ENCODE peak calls at places on chromosomes 3 and 15, in nine cellular contexts. One of them, this sample, is unnamed.
A peak's percentile ranks its signal among the peaks of the same experiment; 100 is the strongest.

GRCh38 chr15:80911821-80912220 is 77.8 kb downstream of the MESD start:
- DNase-seq in tibial artery: no peak
- DNase-seq in CD4-positive, alpha-beta T cell: no peak
- DNase-seq in endodermal cell: no peak
- DNase-seq in CD8-positive, alpha-beta T cell: no peak
- DNase-seq in spleen: no peak
- DNase-seq in A549: no peak
- DNase-seq in cardiac muscle cell: no peak
- DNase-seq in ovary: no peak
- DNase-seq in this sample: no peak

GRCh38 chr15:90675464-90675863 is 41.7 kb upstream of the BLM start:
- DNase-seq in tibial artery: no peak
- DNase-seq in CD4-positive, alpha-beta T cell: no peak
- DNase-seq in endodermal cell: no peak
- DNase-seq in CD8-positive, alpha-beta T cell: no peak
- DNase-seq in spleen: no peak
- DNase-seq in A549: no peak
- DNase-seq in cardiac muscle cell: no peak
- DNase-seq in ovary: no peak
- DNase-seq in this sample: no peak

GRCh38 chr3:73150369-73150768 is 88.9 kb downstream of the EBLN2 start:
- DNase-seq in tibial artery: no peak
- DNase-seq in CD4-positive, alpha-beta T cell: no peak
- DNase-seq in endodermal cell: no peak
- DNase-seq in CD8-positive, alpha-beta T cell: no peak
- DNase-seq in spleen: no peak
- DNase-seq in A549: no peak
- DNase-seq in cardiac muscle cell: no peak
- DNase-seq in ovary: no peak
- DNase-seq in this sample: no peak

GRCh38 chr3:177281292-177281942 is 84.1 kb upstream of the TBL1XR1 start:
- DNase-seq in tibial artery: no peak
- DNase-seq in CD4-positive, alpha-beta T cell: no peak
- DNase-seq in endodermal cell: peak; percentile 59
- DNase-seq in CD8-positive, alpha-beta T cell: no peak
- DNase-seq in spleen: peak; percentile 75
- DNase-seq in A549: no peak
- DNase-seq in cardiac muscle cell: no peak
- DNase-seq in ovary: no peak
- DNase-seq in this sample: no peak

GRCh38 chr15:100860829-100861510 is 18.7 kb upstream of the ALDH1A3 start:
- DNase-seq in tibial artery: no peak
- DNase-seq in CD4-positive, alpha-beta T cell: no peak
- DNase-seq in endodermal cell: no peak
- DNase-seq in CD8-positive, alpha-beta T cell: no peak
- DNase-seq in spleen: no peak
- DNase-seq in A549: no peak
- DNase-seq in cardiac muscle cell: no peak
- DNase-seq in ovary: no peak
- DNase-seq in this sample: no peak

GRCh38 chr15:75049392-75049791 is 26.0 kb downstream of the PPCDC start:
- DNase-seq in tibial artery: peak; percentile 69
- DNase-seq in CD4-positive, alpha-beta T cell: no peak
- DNase-seq in endodermal cell: no peak
- DNase-seq in CD8-positive, alpha-beta T cell: no peak
- DNase-seq in spleen: no peak
- DNase-seq in A549: no peak
- DNase-seq in cardiac muscle cell: no peak
- DNase-seq in ovary: peak; percentile 88
- DNase-seq in this sample: peak; percentile 86

GRCh38 chr3:120147072-120147871 is 53.0 kb upstream of the GSK3B start:
- DNase-seq in tibial artery: no peak
- DNase-seq in CD4-positive, alpha-beta T cell: peak; percentile 46
- DNase-seq in endodermal cell: peak; percentile 56
- DNase-seq in CD8-positive, alpha-beta T cell: peak; percentile 69
- DNase-seq in spleen: no peak
- DNase-seq in A549: peak; percentile 32
- DNase-seq in cardiac muscle cell: no peak
- DNase-seq in ovary: no peak
- DNase-seq in this sample: no peak

GRCh38 chr3:139937674-139938279 is 2.8 kb downstream of the CLSTN2 start:
- DNase-seq in tibial artery: peak; percentile 54
- DNase-seq in CD4-positive, alpha-beta T cell: no peak
- DNase-seq in endodermal cell: peak; percentile 74
- DNase-seq in CD8-positive, alpha-beta T cell: no peak
- DNase-seq in spleen: no peak
- DNase-seq in A549: peak; percentile 15
- DNase-seq in cardiac muscle cell: peak; percentile 47
- DNase-seq in ovary: peak; percentile 68
- DNase-seq in this sample: peak; percentile 28

GRCh38 chr15:36959746-36960145 is 140.6 kb downstream of the MEIS2 start:
- DNase-seq in tibial artery: no peak
- DNase-seq in CD4-positive, alpha-beta T cell: no peak
- DNase-seq in endodermal cell: no peak
- DNase-seq in CD8-positive, alpha-beta T cell: no peak
- DNase-seq in spleen: no peak
- DNase-seq in A549: no peak
- DNase-seq in cardiac muscle cell: no peak
- DNase-seq in ovary: no peak
- DNase-seq in this sample: no peak

GRCh38 chr3:61947456-61947855 is 386.1 kb downstream of the PTPRG start:
- DNase-seq in tibial artery: peak; percentile 32
- DNase-seq in CD4-positive, alpha-beta T cell: no peak
- DNase-seq in endodermal cell: no peak
- DNase-seq in CD8-positive, alpha-beta T cell: no peak
- DNase-seq in spleen: no peak
- DNase-seq in A549: no peak
- DNase-seq in cardiac muscle cell: no peak
- DNase-seq in ovary: no peak
- DNase-seq in this sample: no peak

GRCh38 chr15:55279746-55280351 is 9.8 kb downstream of the RAB27A start:
- DNase-seq in tibial artery: no peak
- DNase-seq in CD4-positive, alpha-beta T cell: peak; percentile 45
- DNase-seq in endodermal cell: no peak
- DNase-seq in CD8-positive, alpha-beta T cell: peak; percentile 68
- DNase-seq in spleen: no peak
- DNase-seq in A549: peak; percentile 66
- DNase-seq in cardiac muscle cell: no peak
- DNase-seq in ovary: no peak
- DNase-seq in this sample: peak; percentile 41

GRCh38 chr15:101458908-101459578 is 30.5 kb downstream of the PCSK6 start:
- DNase-seq in tibial artery: no peak
- DNase-seq in CD4-positive, alpha-beta T cell: no peak
- DNase-seq in endodermal cell: peak; percentile 41
- DNase-seq in CD8-positive, alpha-beta T cell: no peak
- DNase-seq in spleen: peak; percentile 73
- DNase-seq in A549: no peak
- DNase-seq in cardiac muscle cell: no peak
- DNase-seq in ovary: no peak
- DNase-seq in this sample: no peak

GRCh38 chr3:113695818-113696645 is at the start of gene USF3:
- DNase-seq in tibial artery: peak; percentile 59
- DNase-seq in CD4-positive, alpha-beta T cell: peak; percentile 84
- DNase-seq in endodermal cell: peak; percentile 89
- DNase-seq in CD8-positive, alpha-beta T cell: peak; percentile 89
- DNase-seq in spleen: peak; percentile 97
- DNase-seq in A549: peak; percentile 61
- DNase-seq in cardiac muscle cell: peak; percentile 77
- DNase-seq in ovary: peak; percentile 84
- DNase-seq in this sample: peak; percentile 78

GRCh38 chr3:113697192-113698090 is 999 bp upstream of the USF3 start:
- DNase-seq in tibial artery: no peak
- DNase-seq in CD4-positive, alpha-beta T cell: peak; percentile 14
- DNase-seq in endodermal cell: peak; percentile 63
- DNase-seq in CD8-positive, alpha-beta T cell: peak; percentile 56
- DNase-seq in spleen: peak; percentile 78
- DNase-seq in A549: no peak
- DNase-seq in cardiac muscle cell: peak; percentile 53
- DNase-seq in ovary: peak; percentile 40
- DNase-seq in this sample: no peak

GRCh38 chr3:113696658-113697191 is 283 bp upstream of the USF3 start:
- DNase-seq in tibial artery: peak; percentile 100
- DNase-seq in CD4-positive, alpha-beta T cell: peak; percentile 98
- DNase-seq in endodermal cell: peak; percentile 100
- DNase-seq in CD8-positive, alpha-beta T cell: peak; percentile 99
- DNase-seq in spleen: peak; percentile 99
- DNase-seq in A549: peak; percentile 99
- DNase-seq in cardiac muscle cell: peak; percentile 99
- DNase-seq in ovary: peak; percentile 99
- DNase-seq in this sample: peak; percentile 99

GRCh38 chr3:113698213-113698742 is 1.8 kb upstream of the USF3 start:
- DNase-seq in tibial artery: no peak
- DNase-seq in CD4-positive, alpha-beta T cell: no peak
- DNase-seq in endodermal cell: no peak
- DNase-seq in CD8-positive, alpha-beta T cell: no peak
- DNase-seq in spleen: no peak
- DNase-seq in A549: no peak
- DNase-seq in cardiac muscle cell: no peak
- DNase-seq in ovary: no peak
- DNase-seq in this sample: no peak

DNA sequence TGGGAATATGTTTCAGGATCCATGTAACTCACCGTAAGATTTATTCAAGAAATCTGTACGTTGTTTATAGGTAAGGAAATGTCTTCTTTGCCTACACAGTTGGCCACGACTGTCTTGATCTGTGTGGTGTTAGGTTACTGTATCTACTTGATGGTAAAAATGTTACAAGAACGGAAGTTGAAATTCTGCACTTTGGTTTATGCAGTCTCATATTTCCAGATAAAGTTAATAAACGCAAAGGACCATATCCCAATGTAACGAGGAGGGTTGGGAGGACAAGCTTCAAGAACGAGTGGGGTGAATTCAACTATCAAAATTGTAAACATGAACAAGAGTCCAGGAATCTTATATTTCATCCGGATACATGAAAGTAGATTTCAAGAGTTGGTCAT is 1.0 kb downstream of the USF3 start:
- DNase-seq in tibial artery: no peak
- DNase-seq in CD4-positive, alpha-beta T cell: no peak
- DNase-seq in endodermal cell: no peak
- DNase-seq in CD8-positive, alpha-beta T cell: no peak
- DNase-seq in spleen: no peak
- DNase-seq in A549: no peak
- DNase-seq in cardiac muscle cell: peak; percentile 4
- DNase-seq in ovary: no peak
- DNase-seq in this sample: no peak
- H3K27ac ChIP-seq in tibial artery: peak overlapping the region; percentile 99
- H3K27ac ChIP-seq in CD4-positive, alpha-beta T cell: peak overlapping the region; percentile 87
- H3K27ac ChIP-seq in endodermal cell: peak overlapping the region; percentile 74
- H3K27ac ChIP-seq in CD8-positive, alpha-beta T cell: peak overlapping the region; percentile 88
- H3K27ac ChIP-seq in spleen: peak overlapping the region; percentile 100
- H3K27ac ChIP-seq in A549: peak overlapping the region; percentile 95
- H3K27ac ChIP-seq in cardiac muscle cell: peak overlapping the region; percentile 98
- H3K27ac ChIP-seq in ovary: peak overlapping the region; percentile 99
- H3K27ac ChIP-seq in this sample: peak overlapping the region; percentile 97

DNA sequence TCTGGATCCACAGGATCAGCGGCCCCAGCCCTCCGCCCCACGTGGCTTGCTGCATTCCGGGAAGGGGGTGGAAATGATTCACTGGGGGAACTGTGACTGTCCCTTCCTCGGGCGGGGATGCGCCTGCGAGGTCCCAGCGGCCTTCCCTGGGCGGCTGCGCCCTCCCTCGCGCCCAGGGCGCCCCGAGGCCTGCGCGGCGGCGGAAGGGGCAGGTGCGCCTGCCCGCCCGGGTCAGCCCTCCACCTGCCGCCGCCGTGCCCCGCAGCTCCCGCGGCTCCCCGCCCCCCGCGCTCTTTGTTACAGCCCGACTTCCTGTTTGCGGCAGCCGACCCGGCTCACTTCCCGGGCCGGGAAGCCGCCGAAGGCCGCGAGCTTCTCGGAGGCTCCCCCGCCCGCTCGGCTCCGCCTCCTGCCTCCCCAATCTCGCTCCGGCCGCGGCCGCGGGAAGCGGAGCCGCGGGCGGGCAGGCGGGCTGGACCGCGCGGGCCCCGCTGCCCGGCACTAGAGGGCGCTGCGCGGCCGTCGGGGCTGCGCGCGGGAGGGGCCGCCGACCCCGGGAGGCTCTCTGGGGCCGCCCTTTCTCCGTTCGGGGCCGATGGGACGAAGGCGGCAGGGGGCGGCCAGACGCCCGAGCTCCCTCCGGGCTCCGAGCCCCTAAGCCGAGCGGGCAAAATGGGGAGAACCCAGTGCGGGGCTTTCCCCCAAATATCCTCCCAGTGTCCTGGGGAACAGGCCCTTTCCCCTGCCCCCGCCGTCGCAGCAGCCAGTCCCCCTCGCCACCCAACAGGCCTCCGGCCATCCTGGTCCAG is 11.5 kb upstream of the CHAC1 start:
- DNase-seq in tibial artery: peak; percentile 73
- DNase-seq in CD4-positive, alpha-beta T cell: peak; percentile 57
- DNase-seq in endodermal cell: peak; percentile 92
- DNase-seq in CD8-positive, alpha-beta T cell: peak; percentile 84
- DNase-seq in spleen: peak; percentile 95
- DNase-seq in A549: peak; percentile 58
- DNase-seq in cardiac muscle cell: peak; percentile 83
- DNase-seq in ovary: peak; percentile 87
- DNase-seq in this sample: peak; percentile 91
- TF ChIP-seq CTCF in tibial artery: peak; percentile 95
- TF ChIP-seq CTCF in CD4-positive, alpha-beta T cell: no peak
- TF ChIP-seq CTCF in endodermal cell: peak; percentile 78
- TF ChIP-seq CTCF in CD8-positive, alpha-beta T cell: peak; percentile 40
- TF ChIP-seq CTCF in spleen: peak; percentile 57
- TF ChIP-seq CTCF in A549: peak; percentile 89
- TF ChIP-seq CTCF in cardiac muscle cell: peak; percentile 29
- TF ChIP-seq CTCF in ovary: peak; percentile 80
- TF ChIP-seq CTCF in this sample: peak; percentile 38

GRCh38 chr3:44729384-44729910 is at the start of gene ZNF501:
- DNase-seq in tibial artery: peak; percentile 95
- DNase-seq in CD4-positive, alpha-beta T cell: peak; percentile 79
- DNase-seq in endodermal cell: peak; percentile 96
- DNase-seq in CD8-positive, alpha-beta T cell: peak; percentile 91
- DNase-seq in spleen: peak; percentile 97
- DNase-seq in A549: no peak
- DNase-seq in cardiac muscle cell: peak; percentile 93
- DNase-seq in ovary: peak; percentile 92
- DNase-seq in this sample: peak; percentile 94

GRCh38 chr3:44734646-44735168 is 5.3 kb downstream of the ZNF501 start:
- DNase-seq in tibial artery: no peak
- DNase-seq in CD4-positive, alpha-beta T cell: no peak
- DNase-seq in endodermal cell: no peak
- DNase-seq in CD8-positive, alpha-beta T cell: no peak
- DNase-seq in spleen: no peak
- DNase-seq in A549: no peak
- DNase-seq in cardiac muscle cell: no peak
- DNase-seq in ovary: no peak
- DNase-seq in this sample: no peak
- H3K9me3 ChIP-seq in tibial artery: peaks cover 91% of the 10 kb centered on the region
- H3K9me3 ChIP-seq in CD4-positive, alpha-beta T cell: peaks cover 77% of the 10 kb centered on the region
- H3K9me3 ChIP-seq in endodermal cell: peaks cover 81% of the 10 kb centered on the region
- H3K9me3 ChIP-seq in CD8-positive, alpha-beta T cell: peaks cover 48% of the 10 kb centered on the region
- H3K9me3 ChIP-seq in spleen: peaks cover 98% of the 10 kb centered on the region
- H3K9me3 ChIP-seq in A549: peaks cover 52% of the 10 kb centered on the region
- H3K9me3 ChIP-seq in cardiac muscle cell: no peaks in the 10 kb centered on the region
- H3K9me3 ChIP-seq in ovary: peaks cover 28% of the 10 kb centered on the region
- H3K9me3 ChIP-seq in this sample: peaks cover 13% of the 10 kb centered on the region

DNA sequence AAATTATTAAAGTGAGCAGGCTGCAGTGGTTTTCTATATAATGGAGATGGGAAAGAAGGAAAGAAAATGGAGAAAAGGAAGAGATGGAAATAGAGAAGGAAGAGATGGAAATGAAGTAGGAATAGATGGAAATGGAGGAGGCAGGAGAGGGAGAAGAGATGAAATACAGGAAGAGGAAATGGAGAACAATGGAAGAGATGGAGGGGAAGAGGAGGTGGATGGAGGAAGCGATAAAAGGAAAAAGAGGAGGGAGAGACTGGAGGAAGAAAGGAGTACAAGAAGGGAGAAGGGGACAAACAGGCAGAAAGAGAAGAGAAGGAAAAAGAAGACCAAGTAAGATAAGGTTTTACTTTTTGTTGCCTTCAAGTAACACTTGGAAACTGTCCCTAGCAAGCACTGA is 67.6 kb downstream of the CLASP2 start:
- DNase-seq in tibial artery: no peak
- DNase-seq in CD4-positive, alpha-beta T cell: no peak
- DNase-seq in endodermal cell: no peak
- DNase-seq in CD8-positive, alpha-beta T cell: no peak
- DNase-seq in spleen: no peak
- DNase-seq in A549: no peak
- DNase-seq in cardiac muscle cell: no peak
- DNase-seq in ovary: no peak
- DNase-seq in this sample: no peak
- H3K27ac ChIP-seq in tibial artery: no peak overlapping the region
- H3K27ac ChIP-seq in CD4-positive, alpha-beta T cell: no peak overlapping the region
- H3K27ac ChIP-seq in endodermal cell: no peak overlapping the region
- H3K27ac ChIP-seq in CD8-positive, alpha-beta T cell: no peak overlapping the region
- H3K27ac ChIP-seq in spleen: no peak overlapping the region
- H3K27ac ChIP-seq in A549: no peak overlapping the region
- H3K27ac ChIP-seq in cardiac muscle cell: no peak overlapping the region
- H3K27ac ChIP-seq in ovary: no peak overlapping the region
- H3K27ac ChIP-seq in this sample: no peak overlapping the region